ENCODE peak calls at places on chromosomes 1 and 21, in nine cellular contexts. M is body of pancreas; H is PC-9; D is osteocyte; I is CD4-positive, alpha-beta T cell; J is Calu3; O is GM12865; X is omental fat pad; Y is D721Med. E is an unnamed sample.

GRCh38 chr1:68600049-68600661 is 103.3 kb upstream of the DEPDC1 start:
- DNase-seq in D (no peak), J (peak), O (peak), X (no peak), M (peak), I (no peak), Y (no peak), H (no peak), E (no peak)

GRCh38 chr1:231108500-231109254 is 53.2 kb upstream of the TRIM67 start:
- DNase-seq in Y (no peak), M (no peak), I (no peak), J (no peak), O (no peak), D (peak), X (no peak), H (no peak), E (no peak)

GRCh38 chr1:220786337-220787068 is at the start of gene MTARC1:
- DNase-seq in Y (peak), I (no peak), H (peak), X (no peak), J (peak), M (peak), D (peak), O (peak), E (no peak)

GRCh38 chr1:166330096-166330495 is 163.3 kb upstream of the FAM78B start:
- DNase-seq in M (no peak), O (no peak), H (no peak), I (no peak), J (no peak), X (no peak), Y (no peak), D (no peak), E (no peak)

GRCh38 chr1:50705699-50706098 is 254.4 kb downstream of the FAF1 start:
- DNase-seq in D (no peak), O (no peak), Y (no peak), X (no peak), I (no peak), J (no peak), M (no peak), H (no peak), E (no peak)

GRCh38 chr1:60132985-60133673 is 59.6 kb upstream of the C1orf87 start:
- DNase-seq in O (no peak), M (peak), I (no peak), Y (no peak), X (no peak), J (no peak), H (no peak), D (peak), E (no peak)

GRCh38 chr21:35153671-35154070 is 104.6 kb upstream of the RUNX1 start:
- DNase-seq in J (no peak), M (no peak), O (no peak), H (no peak), Y (no peak), I (no peak), X (no peak), D (no peak), E (no peak)

GRCh38 chr1:58722967-58723366 is 23.1 kb upstream of the MYSM1 start:
- DNase-seq in Y (no peak), M (no peak), J (no peak), O (no peak), X (no peak), H (no peak), D (no peak), I (no peak), E (no peak)

GRCh38 chr1:68232354-68233148 is at the start of gene WLS:
- DNase-seq in O (no peak), X (peak), D (peak), Y (peak), M (peak), J (peak), I (no peak), H (no peak), E (peak)

GRCh38 chr1:91891486-91891885 is 5.5 kb upstream of the TGFBR3 start:
- DNase-seq in H (peak), D (no peak), M (no peak), Y (no peak), I (no peak), J (no peak), X (no peak), O (no peak), E (peak)

GRCh38 chr1:197222780-197223179 is 45.3 kb upstream of the CRB1 start:
- DNase-seq in I (no peak), M (no peak), H (peak), O (no peak), X (no peak), D (no peak), J (no peak), Y (no peak), E (no peak)

GRCh38 chr1:24867064-24867870 is 62.8 kb downstream of the RUNX3 start:
- DNase-seq in X (no peak), H (no peak), Y (no peak), I (no peak), M (no peak), D (peak), O (no peak), J (no peak), E (no peak)

GRCh38 chr1:218673170-218673569 is 328.0 kb downstream of the TGFB2 start:
- DNase-seq in D (no peak), M (no peak), H (peak), I (no peak), J (peak), O (no peak), Y (no peak), X (no peak), E (no peak)

GRCh38 chr1:168224991-168225390 is 813 bp upstream of the SFT2D2 start:
- DNase-seq in Y (no peak), H (no peak), I (no peak), X (no peak), J (no peak), D (no peak), M (no peak), O (peak), E (no peak)

GRCh38 chr1:162264108-162264507 is 112.5 kb downstream of the SPATA46 start:
- DNase-seq in X (no peak), I (no peak), D (no peak), M (no peak), H (no peak), Y (no peak), J (no peak), O (no peak), E (no peak)

GRCh38 chr1:201748331-201748730 is 80.6 kb upstream of the IPO9 start:
- DNase-seq in H (peak), X (no peak), I (no peak), J (no peak), D (peak), Y (no peak), O (no peak), M (no peak), E (no peak)

GRCh38 chr1:101100674-101101073 is 75.1 kb upstream of the DPH5 start:
- DNase-seq in H (no peak), J (no peak), I (no peak), Y (no peak), D (no peak), M (no peak), O (peak), X (no peak), E (no peak)

GRCh38 chr21:38293765-38294164 is 37.0 kb downstream of the KCNJ15 start:
- DNase-seq in M (no peak), H (no peak), I (no peak), X (no peak), J (no peak), Y (no peak), O (no peak), D (no peak), E (no peak)

GRCh38 chr1:198155253-198155652 is 1.5 kb upstream of the NEK7 start:
- DNase-seq in O (no peak), H (peak), J (peak), Y (no peak), X (no peak), D (no peak), I (no peak), M (no peak), E (no peak)

GRCh38 chr1:178004926-178005391 is 35.1 kb upstream of the SEC16B start:
- DNase-seq in J (no peak), O (peak), H (no peak), Y (no peak), D (no peak), M (no peak), X (no peak), I (no peak), E (no peak)

GRCh38 chr1:35345439-35345981 is 77.0 kb downstream of the ZMYM4 start:
- DNase-seq in H (peak), O (no peak), X (no peak), D (no peak), I (no peak), J (no peak), Y (no peak), M (no peak), E (no peak)

GRCh38 chr1:36415661-36416346 is 18.1 kb upstream of the LSM10 start:
- DNase-seq in X (no peak), I (no peak), H (no peak), D (no peak), M (no peak), Y (no peak), O (no peak), J (no peak), E (no peak)

GRCh38 chr1:8165595-8166360 is 139.7 kb upstream of the ERRFI1 start:
- DNase-seq in D (no peak), M (no peak), Y (no peak), I (no peak), H (no peak), O (no peak), J (no peak), X (no peak), E (no peak)

GRCh38 chr1:155300553-155301329 is 497 bp downstream of the PKLR start:
- DNase-seq in H (no peak), J (no peak), M (no peak), I (no peak), X (no peak), O (no peak), D (no peak), Y (no peak), E (no peak)

GRCh38 chr1:164581762-164582161 is 22.8 kb downstream of the PBX1 start:
- DNase-seq in D (no peak), Y (no peak), X (no peak), I (no peak), J (no peak), M (no peak), O (no peak), H (no peak), E (no peak)

GRCh38 chr1:46673749-46674182 is 2.1 kb downstream of the TEX38 start:
- DNase-seq in Y (no peak), X (no peak), I (no peak), J (no peak), M (no peak), H (no peak), D (no peak), O (no peak), E (no peak)

GRCh38 chr1:245771521-245772281 is 616.9 kb downstream of the KIF26B start:
- DNase-seq in D (no peak), X (no peak), O (no peak), Y (no peak), M (no peak), H (no peak), I (no peak), J (no peak), E (no peak)

GRCh38 chr1:36562181-36562685 is 79.5 kb upstream of the CSF3R start:
- DNase-seq in D (peak), I (no peak), X (no peak), O (no peak), M (no peak), H (no peak), Y (no peak), J (no peak), E (peak)

GRCh38 chr1:248695451-248696132 is 7.0 kb downstream of the OR14I1 start:
- DNase-seq in X (no peak), Y (no peak), O (no peak), D (no peak), H (no peak), I (no peak), M (no peak), J (no peak), E (no peak)

GRCh38 chr1:228351850-228352249 is 54.8 kb downstream of the TRIM11 start:
- DNase-seq in D (no peak), H (no peak), Y (no peak), M (no peak), X (no peak), O (no peak), J (no peak), I (no peak), E (peak)

GRCh38 chr21:33299181-33299752 is 25.5 kb upstream of the IFNAR1 start:
- DNase-seq in I (peak), J (peak), M (no peak), H (peak), D (no peak), X (no peak), O (peak), Y (no peak), E (no peak)

GRCh38 chr1:10459185-10459584 is 9.4 kb downstream of the CORT start:
- DNase-seq in D (no peak), M (peak), I (no peak), J (peak), H (peak), O (no peak), Y (no peak), X (no peak), E (no peak)

GRCh38 chr1:203167026-203167912 is 8.4 kb downstream of the MYBPH start:
- DNase-seq in M (no peak), I (no peak), J (no peak), D (no peak), X (no peak), H (no peak), Y (no peak), O (no peak), E (no peak)

GRCh38 chr1:206472454-206472853 is 2.2 kb downstream of the IKBKE start:
- DNase-seq in O (peak), J (peak), M (no peak), X (no peak), I (no peak), Y (no peak), D (no peak), H (peak), E (no peak)

GRCh38 chr1:223765719-223766340 is 53.5 kb downstream of the CAPN2 start:
- DNase-seq in X (no peak), H (no peak), Y (no peak), D (no peak), I (no peak), J (no peak), M (no peak), O (no peak), E (peak)

GRCh38 chr1:174982971-174983689 is 16.6 kb upstream of the CACYBP start:
- DNase-seq in D (no peak), Y (no peak), X (no peak), H (peak), J (peak), I (peak), O (peak), M (no peak), E (no peak)

GRCh38 chr1:32612189-32612881 is 38.0 kb downstream of the ZBTB8OS start:
- DNase-seq in I (no peak), D (peak), O (peak), X (peak), H (peak), M (peak), Y (peak), J (peak), E (peak)

GRCh38 chr21:21690068-21690665 is 692.0 kb downstream of the NCAM2 start:
- DNase-seq in Y (no peak), I (no peak), M (no peak), X (no peak), O (no peak), H (no peak), D (no peak), J (no peak), E (no peak)

DNA sequence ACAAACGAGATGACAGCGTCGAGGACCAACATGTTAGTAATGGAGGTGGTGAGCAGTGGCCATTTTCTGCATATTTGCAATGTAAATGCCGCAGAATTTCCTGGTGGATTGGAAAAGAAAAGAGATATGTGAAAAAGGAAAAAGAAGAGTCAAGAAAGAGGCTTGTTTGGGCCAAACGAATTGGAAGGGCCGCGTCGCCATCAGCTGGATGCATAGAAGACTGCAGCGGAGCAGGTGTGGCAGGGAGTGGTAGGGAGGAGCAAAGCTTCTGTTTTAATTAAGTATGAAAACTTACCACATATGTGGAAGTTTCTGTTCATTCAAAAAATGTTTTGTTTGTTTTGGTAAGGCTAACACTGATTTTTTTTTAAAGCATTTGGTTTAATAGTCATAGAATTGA is 690.7 kb downstream of the NCAM2 start:
- DNase-seq in X (no peak), O (no peak), I (no peak), J (no peak), D (no peak), H (no peak), Y (no peak), M (no peak), E (no peak)
- TF ChIP-seq CTCF in X (no peak), O (no peak), I (no peak), J (no peak), D (peak), H (no peak), Y (peak), M (no peak), E (no peak)

GRCh38 chr1:226310123-226310540 is 1.2 kb upstream of the LIN9 start:
- DNase-seq in I (no peak), H (no peak), J (no peak), Y (no peak), M (no peak), X (no peak), D (no peak), O (no peak), E (no peak)

GRCh38 chr1:226310637-226311195 is 1.8 kb upstream of the LIN9 start:
- DNase-seq in X (no peak), J (peak), H (peak), D (no peak), Y (peak), I (no peak), M (no peak), O (no peak), E (no peak)

GRCh38 chr1:226308723-226309397 is at the start of gene LIN9:
- DNase-seq in O (peak), I (peak), J (peak), Y (peak), M (peak), X (peak), D (peak), H (peak), E (peak)

GRCh38 chr1:226308166-226308722 is 720 bp downstream of the LIN9 start:
- DNase-seq in X (no peak), O (peak), Y (no peak), H (no peak), I (peak), M (no peak), D (no peak), J (peak), E (no peak)

DNA sequence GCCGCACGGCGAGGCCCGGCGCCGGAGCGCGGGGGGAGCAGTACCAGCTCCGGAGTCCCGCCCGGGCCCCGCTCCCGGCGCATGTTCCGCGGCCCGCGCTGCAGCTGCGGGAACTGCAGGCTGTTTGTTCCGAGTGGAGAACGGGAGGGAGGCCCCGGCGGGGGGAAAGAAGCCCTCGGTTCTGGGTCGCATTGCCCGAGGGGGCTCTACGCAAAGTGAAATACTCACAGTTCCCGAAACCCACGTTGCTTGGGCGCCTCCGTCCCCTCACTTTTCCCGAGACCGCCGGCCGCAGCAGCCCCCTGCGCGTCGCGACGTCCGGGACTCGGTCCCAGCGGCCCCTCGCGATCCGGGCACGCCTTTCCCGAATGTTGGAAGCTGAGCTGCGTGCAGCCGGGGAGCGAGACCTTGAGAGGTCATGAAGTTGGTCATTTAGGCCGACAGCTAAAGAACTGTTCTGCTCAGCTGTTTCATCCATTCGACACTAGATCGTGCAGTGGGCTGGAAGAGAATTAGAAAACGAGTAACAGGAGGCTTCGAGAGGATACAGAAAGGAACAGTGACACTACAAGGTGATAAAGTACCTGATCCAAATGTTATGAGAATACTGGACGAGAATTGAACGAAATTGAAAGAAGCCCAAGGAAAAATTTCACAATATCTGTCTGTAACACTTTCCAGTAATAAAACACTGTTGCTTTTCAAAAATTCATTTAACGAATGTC is 596 bp upstream of the LIN9 start:
- DNase-seq in H (no peak), J (no peak), O (peak), Y (no peak), I (peak), X (peak), M (no peak), D (peak), E (peak)
- TF ChIP-seq CTCF in H (no peak), J (no peak), O (no peak), Y (no peak), I (no peak), X (no peak), M (peak), D (no peak), E (no peak)

DNA sequence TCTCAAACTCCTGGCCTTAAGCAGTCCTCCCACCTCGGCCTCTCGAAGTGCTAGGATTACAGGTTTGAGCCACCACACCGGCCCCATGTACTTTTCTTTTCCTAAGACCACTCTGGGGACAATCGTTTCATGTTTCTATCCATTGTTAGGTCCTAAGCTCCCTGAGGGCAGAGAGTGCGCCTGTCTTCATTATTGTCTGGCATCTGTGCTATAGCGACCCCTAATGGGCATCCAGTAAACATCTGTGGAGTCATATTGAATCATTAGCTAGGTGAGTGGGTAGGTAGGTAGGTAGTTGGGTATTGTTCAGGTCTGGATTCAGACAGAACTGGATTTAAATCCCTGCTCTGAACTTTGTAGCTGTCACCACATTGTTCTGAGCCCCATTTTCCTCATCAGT is 66.1 kb downstream of the TMEM53 start:
- DNase-seq in J (no peak), I (no peak), X (no peak), O (peak), H (no peak), D (no peak), M (no peak), Y (no peak), E (no peak)
- TF ChIP-seq CTCF in J (no peak), I (no peak), X (no peak), O (peak), H (peak), D (no peak), M (no peak), Y (no peak), E (no peak)

DNA sequence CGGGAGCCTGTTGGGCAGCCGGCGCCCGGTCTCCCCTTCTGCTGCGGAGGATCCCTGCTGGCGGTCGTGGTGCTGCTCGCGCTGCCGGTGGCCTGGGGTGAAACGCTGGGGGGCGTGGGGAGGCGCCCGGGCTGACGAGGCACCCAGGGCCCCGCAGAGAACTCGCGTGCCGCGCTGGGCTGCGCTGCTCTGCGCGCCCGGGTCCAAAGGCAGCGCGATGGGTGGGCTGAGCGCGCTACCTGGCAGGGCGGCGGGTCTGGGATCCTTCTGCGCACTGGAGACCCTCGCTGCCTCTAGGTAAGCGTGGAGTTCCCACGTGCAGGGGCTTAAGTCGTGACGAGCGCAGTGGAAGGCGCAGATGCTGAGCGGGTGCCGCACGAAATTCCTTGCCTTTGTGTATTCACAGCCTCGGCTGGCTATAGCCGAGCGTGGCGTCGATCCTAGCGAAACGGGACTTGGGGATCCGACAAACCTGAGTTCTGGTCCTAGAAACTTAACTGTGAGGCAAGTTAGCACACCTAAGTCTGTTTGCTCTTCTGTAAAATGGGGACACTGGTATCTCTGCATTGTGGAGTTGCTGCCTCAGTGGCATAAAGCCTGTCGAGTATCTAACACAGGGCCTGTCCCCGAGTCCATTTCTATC is 24.7 kb downstream of the CR1L start:
- DNase-seq in H (no peak), O (no peak), X (no peak), D (no peak), I (no peak), Y (no peak), J (no peak), M (no peak), E (no peak)
- TF ChIP-seq CTCF in H (no peak), O (no peak), X (no peak), D (no peak), I (no peak), Y (no peak), J (no peak), M (no peak), E (no peak)

E was measured in lower leg skin.